ENCODE peak calls at places on chromosomes 12 and 14, in five cellular contexts. G, K, W, U and O are unnamed samples.

GRCh38 chr12:52506858-52507715 is 13.1 kb downstream of the KRT5 start:
- DNase-seq in U (peak), G (peak), K (no peak), W (no peak), O (no peak)

GRCh38 chr12:12704593-12705230 is 8.7 kb upstream of the GPR19 start:
- DNase-seq in G (no peak), K (peak), W (peak), U (peak), O (peak)

GRCh38 chr12:116534341-116535121 is 24.6 kb upstream of the MAP1LC3B2 start:
- DNase-seq in W (no peak), K (no peak), U (peak), G (no peak), O (no peak)

GRCh38 chr14:68444449-68445168 is 348.3 kb downstream of the ZFP36L1 start:
- DNase-seq in W (no peak), K (no peak), U (peak), G (no peak), O (peak)

GRCh38 chr14:98446508-98446907 is 825.5 kb downstream of the BCL11B start:
- DNase-seq in G (no peak), U (no peak), K (no peak), W (no peak), O (no peak)

GRCh38 chr14:105143451-105144230 is 24.9 kb downstream of the JAG2 start:
- DNase-seq in K (no peak), G (no peak), U (no peak), W (no peak), O (peak)

GRCh38 chr12:6523708-6524107 is 10.6 kb upstream of the GAPDH start:
- DNase-seq in G (no peak), W (no peak), K (no peak), U (no peak), O (no peak)

GRCh38 chr14:103398427-103399195 is 13.4 kb downstream of the MARK3 start:
- DNase-seq in W (no peak), U (peak), K (no peak), G (no peak), O (no peak)

GRCh38 chr14:87109271-87109670 is 883.7 kb downstream of the GALC start:
- DNase-seq in G (no peak), U (no peak), K (no peak), W (no peak), O (peak)

GRCh38 chr12:40233741-40234367 is 9.1 kb downstream of the LRRK2 start:
- DNase-seq in K (no peak), G (no peak), W (no peak), U (no peak), O (no peak)

GRCh38 chr14:91580886-91581615 is 70.9 kb upstream of the PPP4R3A start:
- DNase-seq in U (no peak), K (no peak), W (no peak), G (no peak), O (no peak)

GRCh38 chr12:67915335-67915851 is 73.9 kb upstream of the IFNG-AS1 start:
- DNase-seq in K (no peak), U (no peak), G (no peak), W (no peak), O (no peak)

GRCh38 chr14:104371917-104372316 is 207.6 kb upstream of the C14orf180 start:
- DNase-seq in W (no peak), G (no peak), U (no peak), K (no peak), O (no peak)

GRCh38 chr12:56574210-56574609 is 52.6 kb downstream of the RBMS2 start:
- DNase-seq in G (no peak), K (no peak), U (peak), W (no peak), O (no peak)

GRCh38 chr12:14885718-14886201 is at the start of gene MGP:
- DNase-seq in G (no peak), K (peak), W (no peak), U (peak), O (no peak)

GRCh38 chr12:3251691-3252090 is 174.5 kb downstream of the TSPAN9 start:
- DNase-seq in U (no peak), K (no peak), W (no peak), G (no peak), O (peak)

GRCh38 chr12:63894132-63894531 is 49.6 kb downstream of the SRGAP1 start:
- DNase-seq in K (no peak), U (no peak), W (no peak), G (no peak), O (no peak)

GRCh38 chr14:72738181-72738611 is 155.7 kb downstream of the DPF3 start:
- DNase-seq in U (peak), G (no peak), K (no peak), W (no peak), O (no peak)

GRCh38 chr12:50232206-50232605 is 51.1 kb downstream of the LIMA1 start:
- DNase-seq in G (no peak), U (no peak), W (no peak), K (no peak), O (no peak)

GRCh38 chr14:52076334-52076733 is 7.5 kb upstream of the NID2 start:
- DNase-seq in W (no peak), G (no peak), U (peak), K (no peak), O (no peak)

GRCh38 chr14:23640524-23641141 is 4.5 kb downstream of the DHRS2 start:
- DNase-seq in W (no peak), U (peak), G (no peak), K (peak), O (peak)

GRCh38 chr12:94922561-94922960 is 80.9 kb downstream of the NDUFA12 start:
- DNase-seq in K (no peak), W (no peak), G (no peak), U (no peak), O (no peak)

GRCh38 chr12:85440273-85440672 is 160.3 kb downstream of the ALX1 start:
- DNase-seq in U (no peak), G (no peak), W (no peak), K (no peak), O (no peak)

GRCh38 chr12:130041983-130042812 is 120.1 kb upstream of the FZD10 start:
- DNase-seq in U (no peak), G (peak), W (no peak), K (no peak), O (no peak)

GRCh38 chr14:100577321-100577985 is 9.8 kb downstream of the BEGAIN start:
- DNase-seq in W (no peak), K (no peak), U (no peak), G (no peak), O (no peak)

GRCh38 chr14:30507209-30507608 is 51.7 kb upstream of the G2E3 start:
- DNase-seq in K (no peak), U (no peak), G (no peak), W (no peak), O (no peak)

GRCh38 chr12:67026847-67027246 is 242.3 kb upstream of the CAND1 start:
- DNase-seq in K (no peak), G (no peak), U (no peak), W (no peak), O (no peak)